ENCODE peak calls at places on chromosomes 2 and 18, in seven cellular contexts. E, M, Q, L, J, N and F are unnamed samples.
A peak's percentile ranks its signal among the peaks of the same experiment; 100 is the strongest.

GRCh38 chr2:181904022-181904632 is 12.6 kb downstream of the ITPRID2 start:
- DNase-seq in E (no peak), M (peak; percentile 43), Q (no peak), L (no peak), J (no peak), N (no peak), F (no peak)

GRCh38 chr2:43132523-43133301 is 93.7 kb downstream of the ZFP36L2 start:
- DNase-seq in E (no peak), M (no peak), Q (no peak), L (no peak), J (no peak), N (no peak), F (no peak)

GRCh38 chr2:230326453-230327417 is at the start of gene SP140L:
- DNase-seq in E (peak; percentile 25), M (peak; percentile 88), Q (peak; percentile 75), L (peak; percentile 71), J (peak; percentile 69), N (peak; percentile 17), F (peak; percentile 63)

GRCh38 chr2:29606105-29606871 is 315.1 kb downstream of the ALK start:
- DNase-seq in E (no peak), M (peak; percentile 93), Q (no peak), L (no peak), J (no peak), N (no peak), F (no peak)

GRCh38 chr2:108193251-108193650 is 46.5 kb upstream of the SULT1C3 start:
- DNase-seq in E (no peak), M (peak; percentile 65), Q (no peak), L (no peak), J (no peak), N (no peak), F (no peak)

GRCh38 chr2:10911291-10912075 is at the start of gene KCNF1:
- DNase-seq in E (no peak), M (peak; percentile 36), Q (no peak), L (no peak), J (no peak), N (peak; percentile 57), F (no peak)

GRCh38 chr2:152307863-152308262 is 27.1 kb upstream of the FMNL2 start:
- DNase-seq in E (no peak), M (no peak), Q (no peak), L (no peak), J (no peak), N (no peak), F (no peak)

GRCh38 chr2:178767099-178768060 is 39.8 kb downstream of the TTN start:
- DNase-seq in E (no peak), M (no peak), Q (peak; percentile 9), L (no peak), J (no peak), N (no peak), F (no peak)

GRCh38 chr2:149002891-149003740 is 35.4 kb upstream of the LYPD6B start:
- DNase-seq in E (no peak), M (no peak), Q (no peak), L (no peak), J (no peak), N (no peak), F (no peak)

GRCh38 chr2:120815292-120815691 is 79.6 kb downstream of the GLI2 start:
- DNase-seq in E (no peak), M (no peak), Q (no peak), L (no peak), J (no peak), N (no peak), F (no peak)

GRCh38 chr2:42300527-42300926 is 60.5 kb downstream of the COX7A2L start:
- DNase-seq in E (no peak), M (no peak), Q (no peak), L (no peak), J (no peak), N (no peak), F (no peak)

GRCh38 chr18:3594760-3595241 is 144.8 kb downstream of the TGIF1 start:
- DNase-seq in E (no peak), M (peak; percentile 37), Q (no peak), L (no peak), J (no peak), N (no peak), F (no peak)

GRCh38 chr2:238294046-238294392 is 5.6 kb upstream of the PER2 start:
- DNase-seq in E (no peak), M (no peak), Q (no peak), L (no peak), J (no peak), N (no peak), F (no peak)

GRCh38 chr2:88603146-88603545 is 24.1 kb downstream of the EIF2AK3 start:
- DNase-seq in E (no peak), M (peak; percentile 35), Q (no peak), L (no peak), J (no peak), N (no peak), F (no peak)

GRCh38 chr18:76955529-76956170 is 133.3 kb downstream of the ZNF236 start:
- DNase-seq in E (no peak), M (no peak), Q (no peak), L (no peak), J (no peak), N (no peak), F (no peak)

GRCh38 chr18:8696749-8697211 is 8.6 kb upstream of the MTCL1 start:
- DNase-seq in E (peak; percentile 81), M (peak; percentile 41), Q (peak; percentile 79), L (peak; percentile 74), J (peak; percentile 63), N (peak; percentile 27), F (peak; percentile 64)

GRCh38 chr2:66569321-66569851 is 134.5 kb downstream of the MEIS1 start:
- DNase-seq in E (peak; percentile 34), M (no peak), Q (no peak), L (no peak), J (no peak), N (no peak), F (no peak)

GRCh38 chr2:10404324-10405143 is 43.6 kb downstream of the ODC1 start:
- DNase-seq in E (no peak), M (no peak), Q (no peak), L (no peak), J (no peak), N (no peak), F (no peak)

GRCh38 chr2:27453968-27454367 is 11.8 kb downstream of the KRTCAP3 start:
- DNase-seq in E (no peak), M (no peak), Q (no peak), L (no peak), J (no peak), N (no peak), F (no peak)

GRCh38 chr18:12911025-12911927 is 27.2 kb upstream of the PTPN2 start:
- DNase-seq in E (no peak), M (peak; percentile 42), Q (peak; percentile 31), L (peak; percentile 29), J (peak; percentile 48), N (no peak), F (peak; percentile 33)

GRCh38 chr2:42096869-42097591 is 49.2 kb downstream of the PKDCC start:
- DNase-seq in E (no peak), M (no peak), Q (no peak), L (no peak), J (no peak), N (no peak), F (no peak)

GRCh38 chr2:210170442-210171303 is 536 bp downstream of the KANSL1L start:
- DNase-seq in E (peak; percentile 81), M (peak; percentile 95), Q (peak; percentile 97), L (peak; percentile 97), J (peak; percentile 92), N (peak; percentile 91), F (peak; percentile 96)

GRCh38 chr18:22544626-22545025 is 126.9 kb upstream of the CTAGE1 start:
- DNase-seq in E (no peak), M (no peak), Q (no peak), L (no peak), J (no peak), N (no peak), F (no peak)

GRCh38 chr2:11224887-11225286 is 69.6 kb downstream of the SLC66A3 start:
- DNase-seq in E (no peak), M (no peak), Q (no peak), L (no peak), J (no peak), N (no peak), F (no peak)

GRCh38 chr2:233418761-233419625 is 64.7 kb downstream of the DGKD start:
- DNase-seq in E (no peak), M (peak; percentile 55), Q (peak; percentile 61), L (peak; percentile 85), J (no peak), N (peak; percentile 69), F (no peak)

GRCh38 chr18:907880-908512 is 3.3 kb downstream of the ADCYAP1 start:
- DNase-seq in E (peak; percentile 57), M (no peak), Q (no peak), L (no peak), J (no peak), N (no peak), F (no peak)